ENCODE peak calls at places on chromosomes 2 and 18, in nine cellular contexts. T is adrenal gland, M is neural progenitor cell, U is esophagus squamous epithelium, S is IMR-90, D is AG09309, E is fibroblast of villous mesenchyme, B is dorsolateral prefrontal cortex, P is cardiac fibroblast. Z is an unnamed sample.

GRCh38 chr2:113176696-113177355 is 3.1 kb downstream of the PSD4 start:
- DNase-seq in T (no peak), M (no peak), U (no peak), S (no peak), D (no peak), E (no peak), B (no peak), P (no peak), Z (no peak)

GRCh38 chr2:166126014-166126639 is 1.7 kb downstream of the SCN1A start:
- DNase-seq in T (no peak), M (no peak), U (no peak), S (no peak), D (peak), E (peak), B (no peak), P (peak), Z (peak)

GRCh38 chr2:145158051-145158586 is 638.2 kb upstream of the ZEB2 start:
- DNase-seq in T (no peak), M (no peak), U (no peak), S (peak), D (peak), E (peak), B (no peak), P (peak), Z (peak)

GRCh38 chr2:126785236-126785635 is 113.5 kb upstream of the TEX51 start:
- DNase-seq in T (no peak), M (no peak), U (no peak), S (no peak), D (no peak), E (no peak), B (no peak), P (no peak), Z (no peak)

GRCh38 chr2:9149388-9149660 is 57.3 kb upstream of the ASAP2 start:
- DNase-seq in T (no peak), M (no peak), U (no peak), S (no peak), D (no peak), E (no peak), B (no peak), P (no peak), Z (no peak)

GRCh38 chr2:20823917-20824316 is 1.0 kb upstream of the LDAH start:
- DNase-seq in T (no peak), M (no peak), U (no peak), S (no peak), D (no peak), E (no peak), B (no peak), P (no peak), Z (no peak)

GRCh38 chr18:52343138-52343537 is 3.1 kb downstream of the DCC start:
- DNase-seq in T (no peak), M (peak), U (no peak), S (peak), D (no peak), E (no peak), B (no peak), P (no peak), Z (peak)

GRCh38 chr18:68796936-68797690 is 767 bp upstream of the CCDC102B start:
- DNase-seq in T (peak), M (no peak), U (no peak), S (peak), D (peak), E (peak), B (no peak), P (peak), Z (peak)

GRCh38 chr2:211939177-211939576 is 599.4 kb downstream of the ERBB4 start:
- DNase-seq in T (no peak), M (no peak), U (no peak), S (no peak), D (no peak), E (no peak), B (no peak), P (no peak), Z (no peak)

GRCh38 chr2:169715379-169716228 is 18.0 kb upstream of the KLHL23 start:
- DNase-seq in T (no peak), M (no peak), U (no peak), S (peak), D (no peak), E (peak), B (no peak), P (no peak), Z (peak)

GRCh38 chr2:197198890-197199289 is 111.7 kb downstream of the ANKRD44 start:
- DNase-seq in T (peak), M (no peak), U (peak), S (no peak), D (no peak), E (no peak), B (peak), P (peak), Z (no peak)

GRCh38 chr2:121096611-121097010 is 188.4 kb downstream of the TFCP2L1 start:
- DNase-seq in T (no peak), M (no peak), U (no peak), S (no peak), D (no peak), E (no peak), B (no peak), P (no peak), Z (no peak)

GRCh38 chr2:132678498-132678897 is 8.5 kb upstream of the LYPD1 start:
- DNase-seq in T (no peak), M (no peak), U (no peak), S (peak), D (no peak), E (no peak), B (no peak), P (peak), Z (no peak)

GRCh38 chr2:227472265-227473018 is 486 bp downstream of the AGFG1 start:
- DNase-seq in T (peak), M (peak), U (peak), S (no peak), D (no peak), E (peak), B (no peak), P (peak), Z (no peak)

GRCh38 chr2:148545387-148546256 is 98.9 kb upstream of the EPC2 start:
- DNase-seq in T (no peak), M (no peak), U (no peak), S (no peak), D (no peak), E (no peak), B (no peak), P (no peak), Z (no peak)
- H3K4me3 ChIP-seq in T (no peak), M (no peak), U (no peak), S (no peak), D (no peak), E (no peak), B (no peak), P (no peak), Z (no peak)

GRCh38 chr18:51137891-51138290 is 59.6 kb downstream of the MEX3C start:
- DNase-seq in T (no peak), M (no peak), U (no peak), S (no peak), D (no peak), E (no peak), B (no peak), P (no peak), Z (no peak)
- H3K4me3 ChIP-seq in T (no peak), M (no peak), U (no peak), S (no peak), D (no peak), E (no peak), B (no peak), P (no peak), Z (no peak)

GRCh38 chr2:19675856-19676460 is 225.8 kb downstream of the TTC32 start:
- DNase-seq in T (no peak), M (no peak), U (no peak), S (peak), D (no peak), E (peak), B (peak), P (peak), Z (peak)

GRCh38 chr2:19675003-19675629 is 226.7 kb downstream of the TTC32 start:
- DNase-seq in T (no peak), M (no peak), U (no peak), S (no peak), D (no peak), E (no peak), B (no peak), P (no peak), Z (no peak)

GRCh38 chr2:19673213-19673791 is 228.5 kb downstream of the TTC32 start:
- DNase-seq in T (no peak), M (no peak), U (no peak), S (peak), D (no peak), E (peak), B (no peak), P (peak), Z (peak)

GRCh38 chr2:19671907-19672306 is 229.9 kb downstream of the TTC32 start:
- DNase-seq in T (no peak), M (no peak), U (no peak), S (no peak), D (no peak), E (no peak), B (no peak), P (no peak), Z (no peak)

GRCh38 chr2:19674051-19675002 is 227.5 kb downstream of the TTC32 start:
- DNase-seq in T (no peak), M (no peak), U (no peak), S (no peak), D (no peak), E (no peak), B (no peak), P (no peak), Z (peak)
- H3K4me3 ChIP-seq in T (no peak), M (no peak), U (no peak), S (no peak), D (no peak), E (no peak), B (no peak), P (no peak), Z (no peak)

GRCh38 chr2:206082298-206082843 is 3.6 kb downstream of the INO80D start:
- DNase-seq in T (no peak), M (no peak), U (no peak), S (no peak), D (no peak), E (no peak), B (no peak), P (no peak), Z (no peak)
- H3K4me3 ChIP-seq in T (no peak), M (no peak), U (no peak), S (no peak), D (no peak), E (no peak), B (no peak), P (no peak), Z (no peak)

GRCh38 chr18:10685484-10685883 is 159.7 kb downstream of the NAPG start:
- DNase-seq in T (no peak), M (no peak), U (no peak), S (no peak), D (no peak), E (no peak), B (no peak), P (no peak), Z (no peak)

GRCh38 chr18:10687161-10687925 is 161.5 kb downstream of the NAPG start:
- DNase-seq in T (no peak), M (no peak), U (no peak), S (peak), D (no peak), E (no peak), B (no peak), P (no peak), Z (no peak)

GRCh38 chr18:10682368-10682714 is 156.5 kb downstream of the NAPG start:
- DNase-seq in T (no peak), M (no peak), U (no peak), S (no peak), D (no peak), E (no peak), B (no peak), P (no peak), Z (no peak)

GRCh38 chr18:10681581-10682367 is 155.9 kb downstream of the NAPG start:
- DNase-seq in T (no peak), M (no peak), U (no peak), S (peak), D (no peak), E (no peak), B (no peak), P (no peak), Z (no peak)
- H3K4me3 ChIP-seq in T (no peak), M (no peak), U (no peak), S (no peak), D (no peak), E (no peak), B (no peak), P (no peak), Z (no peak)

GRCh38 chr2:17543848-17544645 is 3.6 kb downstream of the VSNL1 start:
- DNase-seq in T (no peak), M (peak), U (no peak), S (peak), D (no peak), E (no peak), B (no peak), P (peak), Z (peak)
- H3K4me3 ChIP-seq in T (no peak), M (peak), U (no peak), S (no peak), D (no peak), E (no peak), B (peak), P (no peak), Z (no peak)

GRCh38 chr2:73780242-73780582 is 309 bp upstream of the DUSP11 start:
- DNase-seq in T (no peak), M (no peak), U (no peak), S (no peak), D (no peak), E (no peak), B (no peak), P (no peak), Z (no peak)

GRCh38 chr2:73776381-73776780 is 3.5 kb downstream of the DUSP11 start:
- DNase-seq in T (no peak), M (no peak), U (no peak), S (no peak), D (no peak), E (no peak), B (no peak), P (peak), Z (no peak)

GRCh38 chr2:73779472-73780241 is at the start of gene DUSP11:
- DNase-seq in T (peak), M (peak), U (peak), S (peak), D (peak), E (peak), B (peak), P (peak), Z (peak)

GRCh38 chr2:73772819-73773218 is 7.1 kb downstream of the DUSP11 start:
- DNase-seq in T (no peak), M (no peak), U (no peak), S (no peak), D (no peak), E (no peak), B (no peak), P (no peak), Z (no peak)

DNA sequence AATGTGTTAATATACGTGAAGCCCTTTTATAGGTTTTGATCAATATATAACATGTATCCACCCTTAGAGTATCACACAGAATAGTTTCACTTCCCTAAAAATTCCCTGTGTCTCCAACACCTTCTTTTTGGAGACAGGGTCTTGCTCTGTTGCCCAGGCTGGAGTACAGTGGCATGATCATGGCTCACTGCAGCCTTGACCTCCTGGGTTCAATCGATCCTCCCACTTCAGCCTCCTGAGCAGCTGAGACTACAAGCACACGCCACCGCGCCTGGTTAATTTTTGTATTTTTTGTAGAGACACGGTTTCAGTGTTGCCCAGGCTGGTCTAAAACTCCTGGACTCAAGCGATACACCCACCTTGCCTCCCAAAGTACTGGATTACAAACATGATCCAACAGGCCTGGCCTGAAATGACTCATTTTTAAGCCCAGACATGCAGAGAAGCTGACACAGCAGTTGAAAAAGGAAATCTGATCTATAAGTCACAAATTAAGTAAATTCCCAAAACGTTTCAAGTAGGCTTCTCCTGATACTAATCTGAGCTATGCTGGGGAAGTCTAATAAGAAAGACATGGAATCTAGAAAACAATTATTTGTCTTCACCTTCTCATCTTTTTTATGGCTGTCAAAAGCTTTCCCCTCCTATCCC is 2.9 kb downstream of the DUSP11 start:
- DNase-seq in T (no peak), M (no peak), U (no peak), S (peak), D (no peak), E (peak), B (no peak), P (peak), Z (peak)
- H3K4me3 ChIP-seq in T (no peak), M (no peak), U (no peak), S (no peak), D (no peak), E (no peak), B (no peak), P (no peak), Z (no peak)